ENCODE peak calls at places on chromosomes 5 and 9, in five cellular contexts. H is uterus, S is HCT116, I is body of pancreas, O is fibroblast of lung. Y is an unnamed sample.

GRCh38 chr5:72818866-72819534 is 2.5 kb downstream of the TNPO1 start:
- DNase-seq in H (peak; percentile 34), I (peak; percentile 65), O (peak; percentile 47), S (peak; percentile 37), Y (peak; percentile 82)

GRCh38 chr5:51889703-51890102 is 506.5 kb downstream of the ISL1 start:
- DNase-seq in S (no peak), O (no peak), H (no peak), I (no peak), Y (no peak)

GRCh38 chr5:147507480-147508126 is 2.3 kb downstream of the DPYSL3 start:
- DNase-seq in I (no peak), H (peak; percentile 40), S (no peak), O (peak; percentile 83), Y (no peak)

GRCh38 chr9:21611896-21612295 is 129.8 kb upstream of the IFNE start:
- DNase-seq in H (no peak), O (peak; percentile 55), I (no peak), S (peak; percentile 82), Y (no peak)

GRCh38 chr9:85740821-85741111 is 988 bp downstream of the AGTPBP1 start:
- DNase-seq in O (no peak), I (no peak), H (no peak), S (no peak), Y (no peak)

GRCh38 chr9:104682642-104683041 is 11.7 kb upstream of the OR13D1 start:
- DNase-seq in O (peak; percentile 41), H (no peak), S (peak; percentile 53), I (no peak), Y (peak; percentile 56)

GRCh38 chr9:135889564-135890189 is 17.7 kb downstream of the CAMSAP1 start:
- DNase-seq in S (no peak), O (no peak), H (no peak), I (no peak), Y (no peak)

GRCh38 chr5:159750226-159750625 is 166.1 kb upstream of the ADRA1B start:
- DNase-seq in S (no peak), I (no peak), H (no peak), O (no peak), Y (no peak)

GRCh38 chr9:114181583-114182409 is 26.5 kb downstream of the COL27A1 start:
- DNase-seq in I (no peak), S (no peak), H (no peak), O (no peak), Y (no peak)

GRCh38 chr5:171131499-171131898 is 177.5 kb upstream of the TLX3 start:
- DNase-seq in I (no peak), O (no peak), S (no peak), H (no peak), Y (no peak)

GRCh38 chr5:53987091-53987490 is 323.3 kb downstream of the ARL15 start:
- DNase-seq in S (no peak), O (no peak), I (no peak), H (no peak), Y (no peak)

GRCh38 chr5:5572010-5572982 is 149.8 kb downstream of the ICE1 start:
- DNase-seq in O (no peak), H (peak; percentile 80), I (no peak), S (no peak), Y (no peak)

GRCh38 chr9:88387733-88388202 is 476 bp upstream of the SPIN1 start:
- DNase-seq in I (no peak), O (peak; percentile 56), S (peak; percentile 55), H (peak; percentile 57), Y (peak; percentile 65)

GRCh38 chr9:9919174-9919573 is 693.6 kb downstream of the PTPRD start:
- DNase-seq in S (no peak), O (no peak), H (no peak), I (no peak), Y (no peak)

GRCh38 chr9:120252248-120252647 is 327.7 kb downstream of the CDK5RAP2 start:
- DNase-seq in O (no peak), S (no peak), I (no peak), H (no peak), Y (peak; percentile 30)

GRCh38 chr9:33263936-33264472 is 504 bp downstream of the BAG1 start:
- DNase-seq in S (no peak), I (no peak), O (no peak), H (peak; percentile 56), Y (no peak)

GRCh38 chr5:138874771-138875628 is at the start of gene LRRTM2:
- DNase-seq in S (no peak), O (peak; percentile 95), H (no peak), I (no peak), Y (no peak)
- H3K4me1 ChIP-seq in S (peaks cover 15% of the 10 kb centered on the region), O (no peaks in the 10 kb centered on the region), H (no peaks in the 10 kb centered on the region), I (peaks cover 25% of the 10 kb centered on the region), Y (peaks cover 34% of the 10 kb centered on the region)

GRCh38 chr5:56330167-56330566 is 97.0 kb upstream of the ANKRD55 start:
- DNase-seq in I (no peak), O (no peak), S (no peak), H (no peak), Y (no peak)
- H3K4me1 ChIP-seq in I (peaks cover 13% of the 10 kb centered on the region), O (no peaks in the 10 kb centered on the region), S (no peaks in the 10 kb centered on the region), H (no peaks in the 10 kb centered on the region), Y (peaks cover 16% of the 10 kb centered on the region)

DNA sequence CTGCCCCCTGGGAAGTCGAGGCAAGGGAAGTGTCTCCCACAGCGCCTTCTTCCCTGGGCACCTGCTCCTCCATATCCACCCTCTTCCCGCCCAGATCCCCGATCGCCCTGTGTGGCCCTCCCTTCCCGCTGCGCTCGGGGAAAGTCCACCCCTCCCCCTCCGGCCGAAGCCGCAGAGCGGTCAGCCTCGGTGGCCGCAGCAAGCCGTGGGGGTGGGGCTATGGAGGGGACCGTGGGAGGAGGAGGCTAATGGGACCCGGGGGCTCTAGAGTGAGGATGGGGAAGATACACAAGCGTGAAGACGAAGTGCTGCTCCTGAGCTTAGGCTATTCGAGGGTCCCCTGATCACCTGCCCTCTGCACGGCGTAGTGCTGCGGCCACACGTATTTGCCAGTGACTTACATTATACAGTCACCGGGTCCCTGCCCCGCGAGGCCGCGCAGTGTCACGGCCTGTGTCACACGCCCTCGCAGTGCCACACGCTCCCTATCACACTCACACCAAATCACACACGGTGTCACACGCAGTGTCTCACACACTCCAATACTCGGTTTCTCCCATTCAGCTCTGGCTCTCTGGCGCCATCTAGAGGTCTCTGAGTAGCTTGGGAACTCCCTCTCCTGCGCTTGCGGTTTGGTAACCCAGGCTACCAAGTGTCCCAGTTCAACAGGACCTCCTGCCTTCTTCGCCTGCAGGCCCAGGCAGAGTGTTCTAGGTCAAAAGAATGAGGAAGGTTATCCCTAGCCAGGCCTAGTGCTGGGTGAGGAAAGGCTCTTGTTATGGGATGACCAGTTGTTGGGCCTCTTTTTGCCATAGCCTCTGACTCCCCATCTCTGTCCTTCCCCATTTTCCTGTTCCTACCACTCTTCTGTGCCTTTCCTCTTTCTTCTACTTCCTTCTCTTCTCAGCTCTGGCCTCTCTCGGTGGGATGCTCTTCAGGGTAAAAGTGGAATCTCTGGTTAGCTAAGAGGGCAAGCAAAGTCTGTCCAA is 855 bp upstream of the PCDH1 start:
- DNase-seq in O (peak; percentile 69), H (peak; percentile 84), I (peak; percentile 93), S (peak; percentile 86), Y (peak; percentile 88)
- H3K4me1 ChIP-seq in O (peaks cover 5% of the 10 kb centered on the region), H (no peaks in the 10 kb centered on the region), I (peaks cover 58% of the 10 kb centered on the region), S (peaks cover 13% of the 10 kb centered on the region), Y (peaks cover 7% of the 10 kb centered on the region)

DNA sequence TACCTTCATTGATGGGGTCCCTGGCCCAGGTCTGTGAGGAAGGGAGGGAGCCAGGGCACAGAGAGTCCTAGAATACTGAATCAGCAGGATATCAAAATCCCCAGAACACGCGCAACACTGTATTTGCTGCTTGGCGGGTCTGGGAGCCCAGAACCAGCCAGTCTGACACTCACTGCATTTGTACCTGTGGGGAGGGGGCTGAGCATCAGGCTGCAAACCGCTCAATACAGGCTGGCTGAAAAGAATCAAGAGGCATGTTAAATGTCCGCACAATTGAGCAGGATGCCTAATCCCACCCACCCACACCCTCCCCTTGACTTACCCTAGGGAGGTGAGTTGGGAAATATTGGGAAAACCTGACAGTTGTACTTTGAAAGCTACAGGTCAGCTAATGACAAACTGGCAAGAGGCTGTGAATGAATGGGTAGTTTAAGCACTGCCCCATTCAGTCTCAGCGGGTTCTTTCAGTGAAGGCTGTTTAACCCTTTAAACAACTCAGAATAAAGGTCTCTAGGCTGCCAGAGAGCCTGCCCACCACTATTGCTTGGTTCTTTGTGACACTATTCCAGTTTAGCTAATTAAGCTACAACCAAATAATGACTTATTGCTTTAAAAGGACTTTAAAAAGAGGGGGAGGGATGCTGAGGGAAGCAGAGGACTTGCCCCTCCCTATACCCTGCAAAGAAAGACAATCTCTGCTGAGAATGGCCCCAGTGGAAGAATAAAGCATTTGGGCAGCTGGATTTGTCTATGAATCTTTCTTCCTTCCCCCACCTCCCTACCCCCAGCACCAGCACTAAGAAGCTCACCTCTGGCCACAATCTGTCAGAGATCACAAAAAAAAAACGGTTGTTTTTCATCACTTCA is 5.0 kb downstream of the SPRY4 start:
- DNase-seq in I (no peak), H (no peak), S (no peak), O (no peak), Y (no peak)
- H3K4me1 ChIP-seq in I (peaks cover 14% of the 10 kb centered on the region), H (no peaks in the 10 kb centered on the region), S (peaks cover 75% of the 10 kb centered on the region), O (peaks cover 29% of the 10 kb centered on the region), Y (peaks cover 56% of the 10 kb centered on the region)

GRCh38 chr5:93578813-93579560 is 2.0 kb downstream of the NR2F1-AS1 start:
- DNase-seq in S (no peak), O (peak; percentile 80), H (peak; percentile 83), I (no peak), Y (no peak)
- H3K4me1 ChIP-seq in S (peaks cover 23% of the 10 kb centered on the region), O (peaks cover 22% of the 10 kb centered on the region), H (no peaks in the 10 kb centered on the region), I (peaks cover 45% of the 10 kb centered on the region), Y (peaks cover 13% of the 10 kb centered on the region)

GRCh38 chr9:133142657-133143592 is 20.8 kb downstream of the GBGT1 start:
- DNase-seq in O (no peak), H (no peak), I (no peak), S (no peak), Y (no peak)
- H3K4me1 ChIP-seq in O (peaks cover 9% of the 10 kb centered on the region), H (peaks cover 4% of the 10 kb centered on the region), I (peaks cover 73% of the 10 kb centered on the region), S (peaks cover 18% of the 10 kb centered on the region), Y (peaks cover 20% of the 10 kb centered on the region)